ENCODE peak calls at places on chromosomes 13 and 19, in seven cellular contexts. Q is WTC11; E is left colon; S is effector memory CD4-positive, alpha-beta T cell; C is Peyer's patch; T is stimulated activated effector memory CD8-positive, alpha-beta T cell treated with anti-CD3 and anti-CD28 coated beads, Interleukin-12 subunit alpha, Interleukin-12 subunit beta, amount 100 ng/mL, for 72 hours; G is ELR. L is an unnamed sample.

GRCh38 chr19:19170053-19170945 is at the start of gene MEF2B:
- DNase-seq in Q (peak; percentile 97), E (peak; percentile 90), S (peak; percentile 44), C (peak; percentile 91), T (peak; percentile 79), G (peak; percentile 51), L (peak; percentile 73)

GRCh38 chr19:6970478-6970877 is 50.8 kb downstream of the MBD3L2B start:
- DNase-seq in Q (no peak), E (no peak), S (no peak), C (no peak), T (no peak), G (no peak), L (no peak)

GRCh38 chr13:109516196-109516595 is 270.2 kb downstream of the IRS2 start:
- DNase-seq in Q (no peak), E (no peak), S (no peak), C (no peak), T (no peak), G (no peak), L (no peak)

GRCh38 chr19:53088091-53088490 is 15.1 kb downstream of the ZNF160 start:
- DNase-seq in Q (no peak), E (no peak), S (no peak), C (no peak), T (no peak), G (peak; percentile 28), L (no peak)

GRCh38 chr19:13152356-13152853 is 2.2 kb downstream of the IER2 start:
- DNase-seq in Q (no peak), E (no peak), S (no peak), C (no peak), T (no peak), G (no peak), L (no peak)

GRCh38 chr13:49305824-49306425 is 58.2 kb downstream of the CDADC1 start:
- DNase-seq in Q (no peak), E (no peak), S (no peak), C (no peak), T (peak; percentile 37), G (no peak), L (no peak)

GRCh38 chr19:46371371-46371901 is 24.5 kb downstream of the PPP5C start:
- DNase-seq in Q (no peak), E (no peak), S (no peak), C (peak; percentile 33), T (no peak), G (no peak), L (no peak)

GRCh38 chr13:101799196-101799595 is 346.7 kb downstream of the ITGBL1 start:
- DNase-seq in Q (peak; percentile 8), E (no peak), S (no peak), C (no peak), T (no peak), G (no peak), L (no peak)

GRCh38 chr13:83211301-83211700 is 671.0 kb downstream of the SLITRK1 start:
- DNase-seq in Q (no peak), E (no peak), S (no peak), C (no peak), T (no peak), G (peak; percentile 57), L (no peak)

GRCh38 chr13:69168436-69168835 is 939.2 kb upstream of the ATXN8OS start:
- DNase-seq in Q (no peak), E (no peak), S (no peak), C (no peak), T (no peak), G (no peak), L (no peak)

GRCh38 chr13:50893211-50893852 is 16.3 kb upstream of the RNASEH2B start:
- DNase-seq in Q (no peak), E (no peak), S (no peak), C (no peak), T (no peak), G (peak; percentile 6), L (no peak)

GRCh38 chr13:24130134-24130792 is 30.3 kb upstream of the SPATA13 start:
- DNase-seq in Q (no peak), E (no peak), S (no peak), C (no peak), T (no peak), G (no peak), L (no peak)

GRCh38 chr19:10074153-10074552 is 12.0 kb upstream of the SHFL start:
- DNase-seq in Q (no peak), E (no peak), S (no peak), C (peak; percentile 62), T (peak; percentile 63), G (peak; percentile 60), L (peak; percentile 34)

GRCh38 chr19:49870309-49870901 is 3.0 kb upstream of the PNKP start:
- DNase-seq in Q (no peak), E (no peak), S (no peak), C (no peak), T (no peak), G (no peak), L (no peak)

GRCh38 chr13:45352031-45352430 is 11.0 kb upstream of the TPT1 start:
- DNase-seq in Q (no peak), E (no peak), S (no peak), C (no peak), T (no peak), G (no peak), L (no peak)

GRCh38 chr19:31338069-31338767 is 11.0 kb downstream of the TSHZ3 start:
- DNase-seq in Q (peak; percentile 79), E (peak; percentile 23), S (no peak), C (peak; percentile 59), T (no peak), G (peak; percentile 58), L (no peak)

GRCh38 chr13:49435992-49436391 is 7.9 kb downstream of the CAB39L start:
- DNase-seq in Q (no peak), E (no peak), S (no peak), C (no peak), T (no peak), G (no peak), L (no peak)

GRCh38 chr13:75818181-75819110 is 182.3 kb downstream of the LMO7 start:
- DNase-seq in Q (no peak), E (no peak), S (no peak), C (no peak), T (no peak), G (no peak), L (no peak)

GRCh38 chr13:113972451-113973217 is 1.2 kb downstream of the C13orf46 start:
- DNase-seq in Q (peak; percentile 6), E (no peak), S (no peak), C (peak; percentile 41), T (no peak), G (no peak), L (no peak)

GRCh38 chr19:39136225-39136940 is 10.8 kb downstream of the PAK4 start:
- DNase-seq in Q (no peak), E (peak; percentile 92), S (no peak), C (peak; percentile 85), T (no peak), G (no peak), L (no peak)

GRCh38 chr19:46616631-46617322 is 8.1 kb downstream of the PTGIR start:
- DNase-seq in Q (peak; percentile 82), E (peak; percentile 78), S (no peak), C (no peak), T (peak; percentile 60), G (peak; percentile 72), L (no peak)

GRCh38 chr13:46665630-46666482 is 112.9 kb downstream of the LRCH1 start:
- DNase-seq in Q (no peak), E (no peak), S (no peak), C (no peak), T (no peak), G (peak; percentile 37), L (no peak)

GRCh38 chr19:34305221-34306058 is 51.1 kb downstream of the GARRE1 start:
- DNase-seq in Q (no peak), E (no peak), S (no peak), C (no peak), T (no peak), G (no peak), L (no peak)

GRCh38 chr13:105410602-105411001 is 1124.9 kb downstream of the EFNB2 start:
- DNase-seq in Q (peak; percentile 83), E (peak; percentile 71), S (no peak), C (peak; percentile 65), T (peak; percentile 55), G (peak; percentile 37), L (no peak)

GRCh38 chr13:60661514-60661913 is 264.5 kb downstream of the TDRD3 start:
- DNase-seq in Q (no peak), E (no peak), S (no peak), C (no peak), T (no peak), G (no peak), L (no peak)

GRCh38 chr19:46428278-46429141 is at the start of gene PNMA8C:
- DNase-seq in Q (peak; percentile 93), E (peak; percentile 57), S (peak; percentile 9), C (peak; percentile 74), T (peak; percentile 69), G (peak; percentile 54), L (no peak)

GRCh38 chr19:15979293-15979692 is 30.5 kb downstream of the OR10H4 start:
- DNase-seq in Q (no peak), E (no peak), S (no peak), C (no peak), T (no peak), G (no peak), L (no peak)

GRCh38 chr19:16637535-16637934 is 9.5 kb upstream of the MED26 start:
- DNase-seq in Q (no peak), E (no peak), S (no peak), C (no peak), T (no peak), G (no peak), L (no peak)

GRCh38 chr13:94705081-94705751 is 7.1 kb downstream of the SOX21 start:
- DNase-seq in Q (peak; percentile 48), E (no peak), S (no peak), C (no peak), T (no peak), G (no peak), L (no peak)

GRCh38 chr19:2302319-2303208 is 5.4 kb downstream of the LINGO3 start:
- DNase-seq in Q (peak; percentile 72), E (peak; percentile 52), S (no peak), C (peak; percentile 83), T (no peak), G (peak; percentile 42), L (no peak)

GRCh38 chr19:4323692-4324091 is 14.9 kb downstream of the STAP2 start:
- DNase-seq in Q (no peak), E (no peak), S (no peak), C (no peak), T (no peak), G (no peak), L (no peak)

GRCh38 chr13:98787173-98787572 is 34.7 kb upstream of the SLC15A1 start:
- DNase-seq in Q (no peak), E (no peak), S (no peak), C (peak; percentile 14), T (no peak), G (no peak), L (no peak)

GRCh38 chr19:4534836-4535658 is at the start of gene PLIN5:
- DNase-seq in Q (peak; percentile 97), E (peak; percentile 87), S (no peak), C (peak; percentile 70), T (peak; percentile 57), G (peak; percentile 65), L (peak; percentile 24)

GRCh38 chr13:106143930-106144709 is 391.3 kb downstream of the EFNB2 start:
- DNase-seq in Q (no peak), E (no peak), S (no peak), C (no peak), T (no peak), G (no peak), L (no peak)

GRCh38 chr19:15635016-15635805 is 5.5 kb upstream of the CYP4F3 start:
- DNase-seq in Q (no peak), E (no peak), S (no peak), C (no peak), T (no peak), G (no peak), L (no peak)

GRCh38 chr19:3224346-3225325 is at the start of gene CELF5:
- DNase-seq in Q (peak; percentile 68), E (peak; percentile 64), S (peak; percentile 29), C (peak; percentile 56), T (no peak), G (peak; percentile 54), L (peak; percentile 46)